ENCODE peak calls at places on chromosome 4, in five cellular contexts. N, Y, P, F and D are unnamed samples.

GRCh38 chr4:157271166-157271869 is 50.8 kb downstream of the GRIA2 start:
- DNase-seq in N (no peak), Y (no peak), F (no peak), P (no peak), D (no peak)

GRCh38 chr4:63831590-63831989 is 577.7 kb downstream of the TECRL start:
- DNase-seq in F (no peak), Y (no peak), N (no peak), P (no peak), D (no peak)

GRCh38 chr4:76950846-76951321 is 1.3 kb downstream of the SEPTIN11 start:
- DNase-seq in P (peak; percentile 67), F (no peak), N (peak; percentile 60), Y (no peak), D (peak; percentile 51)

GRCh38 chr4:33073811-33074210 is 2353.6 kb downstream of the PCDH7 start:
- DNase-seq in N (no peak), F (peak; percentile 37), P (no peak), Y (no peak), D (no peak)

GRCh38 chr4:3201718-3202702 is 46.9 kb upstream of the MSANTD1 start:
- DNase-seq in P (no peak), N (peak; percentile 16), Y (no peak), F (no peak), D (no peak)

GRCh38 chr4:146210890-146211289 is 3.4 kb upstream of the REELD1 start:
- DNase-seq in Y (no peak), P (peak; percentile 3), N (no peak), F (no peak), D (no peak)

GRCh38 chr4:88178633-88179231 is 20.3 kb upstream of the ABCG2 start:
- DNase-seq in Y (no peak), F (no peak), N (no peak), P (no peak), D (no peak)

GRCh38 chr4:180900781-180901180 is 1342.4 kb upstream of the TENM3 start:
- DNase-seq in Y (no peak), F (no peak), N (no peak), P (peak; percentile 12), D (no peak)

GRCh38 chr4:7581477-7581876 is 146.7 kb upstream of the PSAPL1 start:
- DNase-seq in P (peak; percentile 14), F (peak; percentile 74), N (peak; percentile 13), Y (peak; percentile 17), D (peak; percentile 77)

GRCh38 chr4:10041036-10041435 is 19.7 kb upstream of the SLC2A9 start:
- DNase-seq in F (no peak), Y (no peak), P (no peak), N (no peak), D (no peak)

GRCh38 chr4:87465739-87466366 is 43.5 kb downstream of the NUDT9 start:
- DNase-seq in P (peak; percentile 73), Y (no peak), N (peak; percentile 54), F (peak; percentile 17), D (no peak)

GRCh38 chr4:57355066-57355465 is 244.9 kb upstream of the IGFBP7 start:
- DNase-seq in Y (no peak), F (no peak), P (no peak), N (no peak), D (no peak)

GRCh38 chr4:89364559-89364958 is 57.0 kb upstream of the GPRIN3 start:
- DNase-seq in N (no peak), P (no peak), F (no peak), Y (no peak), D (no peak)

GRCh38 chr4:7708981-7709380 is 230.7 kb downstream of the AFAP1 start:
- DNase-seq in P (no peak), F (no peak), Y (no peak), N (no peak), D (no peak)

GRCh38 chr4:64192731-64193412 is 216.4 kb downstream of the TECRL start:
- DNase-seq in Y (no peak), N (no peak), P (no peak), F (no peak), D (no peak)

GRCh38 chr4:48129307-48130014 is 4.6 kb downstream of the TXK start:
- DNase-seq in P (no peak), N (no peak), Y (no peak), F (no peak), D (no peak)

DNA sequence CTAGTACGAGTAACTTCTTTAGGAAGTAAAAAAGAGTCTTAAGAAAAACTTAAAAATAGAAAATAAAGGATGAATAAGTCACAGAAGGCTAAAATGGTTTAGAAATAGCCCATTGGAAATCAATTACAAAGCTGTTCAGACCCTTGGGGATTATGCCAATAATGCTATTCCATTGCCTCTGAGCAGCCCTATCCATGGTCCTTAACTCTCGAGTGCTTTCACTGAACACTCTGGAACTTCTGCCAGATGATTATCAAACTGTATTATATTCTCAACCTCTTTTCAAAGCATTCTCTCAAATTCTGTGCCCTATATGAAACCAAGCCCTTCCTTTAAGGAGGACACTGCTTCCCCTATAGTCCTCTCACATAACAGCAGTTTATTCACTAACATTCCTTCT is 17.0 kb downstream of the SLC9B1 start:
- DNase-seq in P (no peak), Y (no peak), F (no peak), N (peak; percentile 40), D (no peak)
- H2BK12ac ChIP-seq in P (no peak overlapping the region), Y (no peak overlapping the region), F (no peak overlapping the region), N (no peak overlapping the region), D (no peak overlapping the region)

GRCh38 chr4:110730318-110730717 is 107.4 kb upstream of the PITX2 start:
- DNase-seq in P (no peak), F (no peak), N (no peak), Y (no peak), D (no peak)

GRCh38 chr4:110737931-110738330 is 115.1 kb upstream of the PITX2 start:
- DNase-seq in F (no peak), N (no peak), Y (no peak), P (no peak), D (no peak)

GRCh38 chr4:110735691-110736090 is 112.8 kb upstream of the PITX2 start:
- DNase-seq in N (peak; percentile 15), Y (no peak), P (no peak), F (no peak), D (no peak)

DNA sequence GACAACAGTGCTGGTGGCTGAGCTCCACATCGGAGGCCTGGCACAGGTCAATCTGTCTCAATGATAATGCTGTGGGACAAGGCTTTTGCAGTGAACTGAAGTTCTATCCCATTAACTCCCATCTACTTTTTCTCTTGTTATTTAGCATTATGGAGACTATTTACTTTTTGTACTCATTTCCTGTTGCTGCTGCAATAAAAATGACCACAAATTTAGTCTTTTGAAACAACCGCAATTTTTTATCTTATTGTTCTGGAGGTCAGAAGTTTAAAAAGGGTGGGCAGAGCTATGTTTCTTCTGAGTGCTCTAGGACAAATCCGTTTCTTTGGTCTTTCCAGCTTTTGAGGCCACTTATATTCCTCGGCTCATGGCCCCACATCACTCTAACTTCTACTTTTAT is 111.0 kb upstream of the PITX2 start:
- DNase-seq in N (no peak), F (no peak), Y (no peak), P (no peak), D (no peak)
- H2AFZ ChIP-seq in N (no peak overlapping the region), F (no peak overlapping the region), Y (no peak overlapping the region), P (no peak overlapping the region), D (no peak overlapping the region)

GRCh38 chr4:42151568-42152506 is 618 bp downstream of the BEND4 start:
- DNase-seq in F (peak; percentile 78), P (peak; percentile 5), N (no peak), Y (peak; percentile 61), D (peak; percentile 94)
- H3K4me2 ChIP-seq in F (peak overlapping the region; percentile 89), P (peak overlapping the region; percentile 93), N (peak overlapping the region; percentile 80), Y (peak overlapping the region; percentile 84), D (peak overlapping the region; percentile 90)

DNA sequence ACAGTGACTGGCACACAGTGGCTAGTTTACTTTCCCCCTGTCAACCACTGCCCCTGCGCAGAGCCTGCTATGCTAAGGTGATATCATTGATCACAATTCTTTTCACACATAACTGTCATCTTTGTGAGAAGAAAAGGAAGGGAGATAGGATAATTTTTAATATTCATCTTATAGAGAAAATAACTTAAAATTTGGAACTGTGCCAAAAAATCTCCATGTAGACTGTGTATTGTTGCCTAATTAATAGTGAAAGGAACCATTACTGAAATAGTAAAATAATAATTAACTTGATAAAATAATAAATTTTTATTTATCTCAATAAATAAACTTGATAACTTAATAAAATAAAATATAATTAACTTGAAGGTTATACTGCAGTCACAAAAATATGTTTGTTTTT is 1069.4 kb downstream of the C4orf33 start:
- DNase-seq in Y (no peak), N (no peak), F (no peak), P (no peak), D (no peak)
- H2BK12ac ChIP-seq in Y (no peak overlapping the region), N (no peak overlapping the region), F (no peak overlapping the region), P (no peak overlapping the region), D (no peak overlapping the region)

DNA sequence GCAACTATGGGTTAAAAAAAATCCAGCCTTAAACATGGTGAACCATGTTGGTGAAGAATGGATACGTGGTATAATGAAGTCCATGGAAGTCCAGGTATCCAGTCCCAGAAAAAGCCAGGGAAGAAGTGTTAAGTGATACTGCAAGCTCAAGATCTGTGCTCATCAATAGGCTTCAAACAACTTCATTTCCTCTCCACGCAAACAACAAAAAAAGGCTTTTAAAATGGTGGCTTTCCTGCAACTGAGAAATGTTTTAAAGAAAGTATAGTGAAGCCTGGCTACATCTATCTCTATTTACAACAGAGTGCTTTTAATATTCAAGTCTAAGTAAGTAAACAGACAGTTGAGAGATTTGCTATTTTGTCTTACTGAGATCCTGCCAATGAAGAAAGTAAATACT is 1.6 kb downstream of the TAPT1 start:
- DNase-seq in N (no peak), Y (no peak), P (no peak), F (no peak), D (no peak)
- H2AFZ ChIP-seq in N (no peak overlapping the region), Y (no peak overlapping the region), P (no peak overlapping the region), F (no peak overlapping the region), D (no peak overlapping the region)